ENCODE peak calls at places on chromosomes 3 and 15, in seven cellular contexts. G is choroid plexus epithelial cell, X is lower lobe of right lung, O is kidney, L is cardiac muscle cell, Q is SK-N-SH, A is A549. T is an unnamed sample.

GRCh38 chr15:73265536-73266153 is 103.1 kb downstream of the HCN4 start:
- DNase-seq in G (peak; percentile 77), X (no peak), O (no peak), L (peak; percentile 71), Q (peak; percentile 53), A (peak; percentile 66), T (peak; percentile 44)

GRCh38 chr3:194685050-194685722 is 497 bp upstream of the FAM43A start:
- DNase-seq in G (no peak), X (no peak), O (no peak), L (no peak), Q (no peak), A (no peak), T (no peak)

GRCh38 chr15:50993598-50993997 is 85.1 kb downstream of the AP4E1 start:
- DNase-seq in G (no peak), X (no peak), O (no peak), L (no peak), Q (no peak), A (no peak), T (no peak)

GRCh38 chr3:46848271-46849097 is 14.8 kb downstream of the MYL3 start:
- DNase-seq in G (peak; percentile 48), X (no peak), O (peak; percentile 52), L (no peak), Q (no peak), A (no peak), T (no peak)

GRCh38 chr3:50807266-50807665 is 132.5 kb downstream of the DOCK3 start:
- DNase-seq in G (no peak), X (no peak), O (no peak), L (no peak), Q (no peak), A (no peak), T (no peak)

GRCh38 chr3:8512234-8512633 is 10.6 kb downstream of the LMCD1 start:
- DNase-seq in G (no peak), X (no peak), O (no peak), L (no peak), Q (peak; percentile 39), A (no peak), T (no peak)

GRCh38 chr3:53846134-53846850 is at the start of the genes CHDH and IL17RB:
- DNase-seq in G (no peak), X (peak; percentile 84), O (peak; percentile 86), L (peak; percentile 74), Q (peak; percentile 83), A (peak; percentile 38), T (peak; percentile 41)

GRCh38 chr15:101438482-101439284 is 50.8 kb downstream of the PCSK6 start:
- DNase-seq in G (no peak), X (no peak), O (peak; percentile 60), L (no peak), Q (no peak), A (no peak), T (no peak)

GRCh38 chr3:6860911-6861330 is at the start of gene GRM7:
- DNase-seq in G (no peak), X (no peak), O (no peak), L (peak; percentile 67), Q (peak; percentile 85), A (no peak), T (peak; percentile 28)

GRCh38 chr3:9298236-9298635 is 48.8 kb upstream of the SRGAP3 start:
- DNase-seq in G (no peak), X (no peak), O (no peak), L (no peak), Q (no peak), A (no peak), T (no peak)

GRCh38 chr3:123623346-123623880 is 38.6 kb upstream of the HACD2 start:
- DNase-seq in G (no peak), X (no peak), O (no peak), L (no peak), Q (no peak), A (no peak), T (no peak)

GRCh38 chr15:89629829-89630228 is 25.4 kb downstream of the KIF7 start:
- DNase-seq in G (no peak), X (no peak), O (no peak), L (no peak), Q (no peak), A (no peak), T (no peak)

GRCh38 chr15:60507596-60508424 is 28.9 kb upstream of the ICE2 start:
- DNase-seq in G (peak; percentile 89), X (no peak), O (no peak), L (peak; percentile 52), Q (peak; percentile 60), A (peak; percentile 75), T (peak; percentile 27)

GRCh38 chr3:48599509-48600285 is 4.6 kb upstream of the COL7A1 start:
- DNase-seq in G (no peak), X (no peak), O (no peak), L (no peak), Q (no peak), A (no peak), T (no peak)

GRCh38 chr15:98292442-98293240 is 332.1 kb downstream of the ARRDC4 start:
- DNase-seq in G (peak; percentile 15), X (no peak), O (no peak), L (peak; percentile 70), Q (peak; percentile 77), A (peak; percentile 74), T (peak; percentile 78)

DNA sequence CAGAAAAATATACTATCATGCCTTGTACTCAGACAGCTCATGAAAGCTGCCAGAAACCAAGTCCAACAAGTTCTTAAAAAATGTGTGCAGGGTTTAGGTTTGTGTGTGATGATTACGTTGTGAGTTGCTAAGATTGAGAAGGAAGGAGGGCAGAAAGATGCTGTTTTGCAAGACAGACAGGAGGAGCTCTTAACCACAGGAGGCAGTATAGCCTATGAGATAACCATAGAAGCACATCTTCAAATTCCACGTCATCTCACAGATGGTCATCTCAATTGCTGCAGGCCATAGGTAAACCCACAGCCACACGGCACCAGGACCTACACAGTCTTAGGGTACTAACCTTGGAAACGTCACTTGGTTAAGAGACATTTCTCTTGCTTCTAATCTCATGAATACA is 192.0 kb downstream of the STT3B start:
- DNase-seq in G (peak; percentile 69), X (no peak), O (no peak), L (no peak), Q (peak; percentile 16), A (peak; percentile 28), T (no peak)
- TF ChIP-seq CTCF in G (peak; percentile 66), X (no peak), O (peak; percentile 4), L (peak; percentile 28), Q (peak; percentile 14), A (no peak), T (peak; percentile 19)

GRCh38 chr3:103437850-103438249 is 1003.0 kb downstream of the ZPLD1 start:
- DNase-seq in G (no peak), X (no peak), O (no peak), L (no peak), Q (no peak), A (no peak), T (no peak)

DNA sequence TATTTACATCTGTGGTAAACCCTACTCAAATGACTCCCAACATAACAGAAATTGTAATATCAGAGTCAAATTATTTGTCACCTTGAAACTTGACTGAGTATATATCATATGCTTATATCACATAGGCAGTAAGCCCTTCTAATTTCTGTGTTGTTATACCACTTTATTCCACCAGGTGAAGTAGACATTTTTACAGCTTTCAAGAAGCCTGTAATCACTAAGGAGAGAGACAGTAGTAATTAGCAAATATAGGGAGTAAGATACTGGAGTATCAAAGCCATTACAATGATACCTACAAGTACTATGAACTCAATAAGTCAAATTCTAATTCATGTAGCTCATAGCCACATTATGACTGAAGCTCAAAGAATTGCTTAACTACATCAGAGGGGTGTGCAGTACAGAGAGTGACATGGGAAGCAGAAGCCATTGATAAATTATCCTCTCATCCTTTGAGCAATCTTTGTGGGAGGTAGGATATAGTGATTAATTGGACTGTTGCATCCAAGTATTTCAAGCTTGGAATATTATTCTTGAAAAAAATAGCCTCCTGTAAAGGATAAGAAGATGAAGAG is 1005.8 kb downstream of the ZPLD1 start:
- DNase-seq in G (peak; percentile 23), X (no peak), O (no peak), L (peak; percentile 2), Q (no peak), A (no peak), T (no peak)
- TF ChIP-seq CTCF in G (no peak), X (peak; percentile 22), O (no peak), L (no peak), Q (peak; percentile 50), A (no peak), T (peak; percentile 49)

DNA sequence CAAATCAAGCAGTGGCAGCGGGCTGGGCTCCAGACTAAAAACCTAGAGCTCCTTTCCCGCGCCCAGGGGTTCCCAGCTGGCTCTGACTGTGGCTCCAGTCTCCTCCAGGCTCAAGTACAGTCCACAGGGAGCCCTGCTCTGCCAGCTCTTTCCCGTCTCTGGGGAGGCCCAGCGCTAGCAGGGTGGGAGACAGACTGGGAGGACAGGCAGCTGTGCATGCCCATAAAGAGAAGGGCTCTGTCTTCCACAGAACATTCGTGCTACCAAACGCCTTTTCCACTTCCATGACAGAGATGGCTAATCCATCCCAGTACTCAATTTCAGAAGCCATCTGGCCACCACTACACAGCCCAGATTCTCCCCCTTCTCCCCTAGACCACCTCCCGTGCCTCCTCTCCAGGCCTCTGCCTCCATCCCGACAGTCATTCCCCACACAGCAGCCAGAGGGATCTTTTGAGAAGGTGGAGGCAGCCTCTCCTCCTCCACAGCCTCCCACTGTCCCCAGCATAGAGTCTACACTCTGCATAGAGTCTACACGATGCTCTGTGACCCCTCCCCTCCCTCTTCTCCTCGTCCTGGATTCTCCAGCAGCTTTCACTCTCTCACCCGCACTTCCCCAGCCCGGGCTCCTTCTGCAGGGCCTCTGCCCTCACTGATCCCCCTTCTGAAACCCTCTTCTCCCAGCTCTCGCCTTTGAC is 6.8 kb upstream of the DUSP7 start:
- DNase-seq in G (no peak), X (no peak), O (no peak), L (no peak), Q (peak; percentile 57), A (no peak), T (no peak)
- TF ChIP-seq CTCF in G (peak; percentile 4), X (no peak), O (no peak), L (no peak), Q (no peak), A (no peak), T (no peak)

GRCh38 chr3:108404409-108404808 is 106.0 kb downstream of the MYH15 start:
- DNase-seq in G (peak; percentile 16), X (no peak), O (no peak), L (peak; percentile 11), Q (no peak), A (no peak), T (no peak)

GRCh38 chr3:108406063-108406660 is 104.2 kb downstream of the MYH15 start:
- DNase-seq in G (peak; percentile 25), X (no peak), O (no peak), L (no peak), Q (no peak), A (no peak), T (no peak)

GRCh38 chr3:108407858-108408257 is 102.5 kb downstream of the MYH15 start:
- DNase-seq in G (no peak), X (no peak), O (no peak), L (no peak), Q (no peak), A (no peak), T (no peak)

GRCh38 chr3:108408883-108409612 is 101.3 kb downstream of the MYH15 start:
- DNase-seq in G (no peak), X (peak; percentile 59), O (no peak), L (no peak), Q (no peak), A (no peak), T (no peak)

DNA sequence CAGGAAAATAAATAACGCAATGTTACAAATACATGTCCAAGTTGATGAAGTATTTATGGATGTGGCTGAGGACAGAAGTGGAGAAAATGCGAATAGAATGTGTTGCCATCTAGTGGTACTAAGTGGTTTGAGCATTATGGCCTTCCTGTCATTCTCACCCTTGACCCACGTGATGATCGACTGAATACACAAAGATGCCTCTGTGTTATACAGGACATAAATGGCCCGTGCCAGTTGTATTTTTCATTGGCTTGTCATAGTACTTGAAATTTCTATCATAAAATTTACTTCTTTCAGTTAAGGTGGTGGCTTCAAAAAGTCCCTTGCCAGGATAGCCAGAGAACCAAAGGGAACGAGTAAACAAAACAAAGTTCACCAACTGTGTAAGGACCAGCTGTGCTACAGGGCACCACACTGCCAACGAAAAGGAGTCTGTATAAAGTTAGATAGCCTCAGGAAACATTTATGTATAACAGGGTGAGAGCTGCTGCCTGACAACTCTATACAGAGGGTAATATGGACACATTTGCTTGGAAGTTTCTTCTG is 103.7 kb downstream of the MYH15 start:
- DNase-seq in G (peak; percentile 86), X (no peak), O (no peak), L (peak; percentile 53), Q (peak; percentile 70), A (peak; percentile 62), T (no peak)
- TF ChIP-seq CTCF in G (peak; percentile 86), X (peak; percentile 48), O (peak; percentile 58), L (peak; percentile 79), Q (peak; percentile 83), A (peak; percentile 74), T (peak; percentile 60)

T was measured in progenitor cell of endocrine pancreas.